ENCODE peak calls at places on chromosomes 5 and 9, in seven cellular contexts. R is Calu3, E is NCI-H2081 treated with DMSO at 0.1 percent for 48 hours, X is T-helper 9 cell, J is GF-D8, Q is T follicular helper cell, P is GM12892. L is an unnamed sample.

GRCh38 chr5:91495699-91496098 is 112.6 kb upstream of the ARRDC3 start:
- DNase-seq in E (no peak), R (no peak), P (no peak), Q (no peak), X (no peak), J (no peak), L (no peak)

GRCh38 chr9:98045234-98046160 is 11.0 kb upstream of the NANS start:
- DNase-seq in P (no peak), R (no peak), Q (no peak), J (peak), X (peak), E (peak), L (no peak)

GRCh38 chr5:96297867-96298266 is 135.2 kb downstream of the PCSK1 start:
- DNase-seq in E (no peak), J (no peak), X (no peak), P (no peak), Q (no peak), R (peak), L (no peak)

GRCh38 chr5:57117601-57118000 is 56.3 kb upstream of the GPBP1 start:
- DNase-seq in P (no peak), R (no peak), X (peak), E (no peak), J (no peak), Q (no peak), L (no peak)

GRCh38 chr5:152264656-152265055 is 140.4 kb downstream of the NMUR2 start:
- DNase-seq in P (no peak), R (peak), J (no peak), E (no peak), X (no peak), Q (no peak), L (no peak)

GRCh38 chr9:104740596-104740995 is 6.9 kb upstream of the NIPSNAP3A start:
- DNase-seq in J (no peak), P (no peak), R (no peak), X (no peak), Q (no peak), E (no peak), L (no peak)

GRCh38 chr5:42250-42649 is 49.7 kb upstream of the PLEKHG4B start:
- DNase-seq in E (no peak), X (no peak), Q (no peak), R (peak), J (no peak), P (no peak), L (no peak)

GRCh38 chr9:136769710-136770191 is 5.4 kb upstream of the LCN15 start:
- DNase-seq in E (no peak), X (peak), P (no peak), R (peak), Q (no peak), J (no peak), L (no peak)

GRCh38 chr5:174418809-174419522 is 305.4 kb upstream of the MSX2 start:
- DNase-seq in J (no peak), P (no peak), X (no peak), Q (no peak), R (peak), E (no peak), L (no peak)

GRCh38 chr5:95848701-95849100 is 26.2 kb upstream of the GLRX start:
- DNase-seq in E (no peak), Q (no peak), P (no peak), R (no peak), X (no peak), J (no peak), L (no peak)

GRCh38 chr9:133607976-133608375 is 1.2 kb downstream of the FAM163B start:
- DNase-seq in R (no peak), E (no peak), X (no peak), J (no peak), Q (no peak), P (no peak), L (no peak)

GRCh38 chr9:26331223-26331622 is 561.4 kb downstream of the CAAP1 start:
- DNase-seq in X (no peak), R (no peak), Q (no peak), P (no peak), E (peak), J (no peak), L (peak)

GRCh38 chr5:172910828-172911627 is 48.2 kb upstream of the RPL26L1 start:
- DNase-seq in Q (no peak), E (no peak), R (peak), J (peak), P (peak), X (no peak), L (no peak)

GRCh38 chr5:147179555-147180147 is 55.2 kb upstream of the STK32A start:
- DNase-seq in E (no peak), P (no peak), R (no peak), J (no peak), X (no peak), Q (no peak), L (no peak)

GRCh38 chr5:73856972-73857371 is 231.0 kb downstream of the ARHGEF28 start:
- DNase-seq in E (no peak), P (no peak), Q (no peak), J (no peak), X (no peak), R (no peak), L (no peak)

GRCh38 chr9:128149951-128150593 is 819 bp downstream of the LCN2 start:
- DNase-seq in P (peak), R (no peak), X (no peak), E (no peak), J (no peak), Q (no peak), L (no peak)